ENCODE peak calls at places on chromosome 11, in seven cellular contexts. One of them, this sample, is unnamed.
A peak's percentile ranks its signal among the peaks of the same experiment; 100 is the strongest.

GRCh38 chr11:111307472-111308108 is 9.2 kb downstream of the POU2AF3 start:
- DNase-seq in IMR-90: no peak
- DNase-seq in neuronal stem cell: no peak
- DNase-seq in trophoblast cell: no peak
- DNase-seq in H9: no peak
- DNase-seq in mesenchymal stem cell: no peak
- DNase-seq in H1: no peak
- DNase-seq in this sample: no peak

GRCh38 chr11:57458410-57459111 is 1.8 kb upstream of the RTN4RL2 start:
- DNase-seq in IMR-90: peak; percentile 11
- DNase-seq in neuronal stem cell: no peak
- DNase-seq in trophoblast cell: no peak
- DNase-seq in H9: peak; percentile 65
- DNase-seq in mesenchymal stem cell: peak; percentile 38
- DNase-seq in H1: no peak
- DNase-seq in this sample: peak; percentile 57

GRCh38 chr11:87972133-87972532 is 203.1 kb downstream of the RAB38 start:
- DNase-seq in IMR-90: no peak
- DNase-seq in neuronal stem cell: no peak
- DNase-seq in trophoblast cell: no peak
- DNase-seq in H9: no peak
- DNase-seq in mesenchymal stem cell: no peak
- DNase-seq in H1: no peak
- DNase-seq in this sample: no peak

GRCh38 chr11:36312593-36312990 is 16.5 kb downstream of the PRR5L start:
- DNase-seq in IMR-90: peak; percentile 86
- DNase-seq in neuronal stem cell: no peak
- DNase-seq in trophoblast cell: no peak
- DNase-seq in H9: no peak
- DNase-seq in mesenchymal stem cell: peak; percentile 88
- DNase-seq in H1: no peak
- DNase-seq in this sample: no peak

GRCh38 chr11:64207247-64208085 is 945 bp downstream of the FERMT3 start:
- DNase-seq in IMR-90: peak; percentile 78
- DNase-seq in neuronal stem cell: no peak
- DNase-seq in trophoblast cell: no peak
- DNase-seq in H9: no peak
- DNase-seq in mesenchymal stem cell: peak; percentile 81
- DNase-seq in H1: no peak
- DNase-seq in this sample: peak; percentile 77

GRCh38 chr11:130178441-130178971 is 18.9 kb downstream of the ST14 start:
- DNase-seq in IMR-90: peak; percentile 10
- DNase-seq in neuronal stem cell: no peak
- DNase-seq in trophoblast cell: no peak
- DNase-seq in H9: no peak
- DNase-seq in mesenchymal stem cell: no peak
- DNase-seq in H1: no peak
- DNase-seq in this sample: no peak

GRCh38 chr11:662689-663274 is 25.7 kb downstream of the DRD4 start:
- DNase-seq in IMR-90: peak; percentile 47
- DNase-seq in neuronal stem cell: no peak
- DNase-seq in trophoblast cell: peak; percentile 48
- DNase-seq in H9: peak; percentile 76
- DNase-seq in mesenchymal stem cell: peak; percentile 58
- DNase-seq in H1: no peak
- DNase-seq in this sample: peak; percentile 54

GRCh38 chr11:124745835-124746620 is 6.0 kb downstream of the VSIG2 start:
- DNase-seq in IMR-90: no peak
- DNase-seq in neuronal stem cell: no peak
- DNase-seq in trophoblast cell: peak; percentile 52
- DNase-seq in H9: peak; percentile 64
- DNase-seq in mesenchymal stem cell: no peak
- DNase-seq in H1: no peak
- DNase-seq in this sample: no peak

GRCh38 chr11:126410649-126411048 is 55.2 kb downstream of the ST3GAL4 start:
- DNase-seq in IMR-90: peak; percentile 22
- DNase-seq in neuronal stem cell: no peak
- DNase-seq in trophoblast cell: no peak
- DNase-seq in H9: no peak
- DNase-seq in mesenchymal stem cell: no peak
- DNase-seq in H1: no peak
- DNase-seq in this sample: no peak

GRCh38 chr11:118434123-118434552 is 2.2 kb upstream of the KMT2A start:
- DNase-seq in IMR-90: peak; percentile 48
- DNase-seq in neuronal stem cell: no peak
- DNase-seq in trophoblast cell: no peak
- DNase-seq in H9: no peak
- DNase-seq in mesenchymal stem cell: no peak
- DNase-seq in H1: no peak
- DNase-seq in this sample: no peak

GRCh38 chr11:124841765-124842700 is 23.2 kb upstream of the ROBO3 start:
- DNase-seq in IMR-90: no peak
- DNase-seq in neuronal stem cell: no peak
- DNase-seq in trophoblast cell: no peak
- DNase-seq in H9: no peak
- DNase-seq in mesenchymal stem cell: no peak
- DNase-seq in H1: no peak
- DNase-seq in this sample: peak; percentile 36

GRCh38 chr11:128195057-128195751 is 392.2 kb downstream of the ETS1 start:
- DNase-seq in IMR-90: no peak
- DNase-seq in neuronal stem cell: no peak
- DNase-seq in trophoblast cell: no peak
- DNase-seq in H9: no peak
- DNase-seq in mesenchymal stem cell: peak; percentile 26
- DNase-seq in H1: no peak
- DNase-seq in this sample: no peak

GRCh38 chr11:35030716-35031213 is 108.2 kb upstream of the CD44 start:
- DNase-seq in IMR-90: peak; percentile 98
- DNase-seq in neuronal stem cell: no peak
- DNase-seq in trophoblast cell: peak; percentile 89
- DNase-seq in H9: no peak
- DNase-seq in mesenchymal stem cell: peak; percentile 99
- DNase-seq in H1: no peak
- DNase-seq in this sample: peak; percentile 78

GRCh38 chr11:132704796-132705375 is 827.4 kb downstream of the OPCML start:
- DNase-seq in IMR-90: no peak
- DNase-seq in neuronal stem cell: no peak
- DNase-seq in trophoblast cell: no peak
- DNase-seq in H9: no peak
- DNase-seq in mesenchymal stem cell: no peak
- DNase-seq in H1: no peak
- DNase-seq in this sample: no peak

GRCh38 chr11:83836883-83837654 is 550.9 kb upstream of the CCDC90B start:
- DNase-seq in IMR-90: peak; percentile 50
- DNase-seq in neuronal stem cell: peak; percentile 51
- DNase-seq in trophoblast cell: no peak
- DNase-seq in H9: peak; percentile 79
- DNase-seq in mesenchymal stem cell: peak; percentile 67
- DNase-seq in H1: peak; percentile 17
- DNase-seq in this sample: peak; percentile 83

GRCh38 chr11:34654491-34655334 is 33.8 kb downstream of the EHF start:
- DNase-seq in IMR-90: peak; percentile 66
- DNase-seq in neuronal stem cell: no peak
- DNase-seq in trophoblast cell: no peak
- DNase-seq in H9: peak; percentile 51
- DNase-seq in mesenchymal stem cell: peak; percentile 77
- DNase-seq in H1: no peak
- DNase-seq in this sample: peak; percentile 90

GRCh38 chr11:35600439-35600838 is 17.8 kb upstream of the FJX1 start:
- DNase-seq in IMR-90: no peak
- DNase-seq in neuronal stem cell: no peak
- DNase-seq in trophoblast cell: no peak
- DNase-seq in H9: no peak
- DNase-seq in mesenchymal stem cell: no peak
- DNase-seq in H1: no peak
- DNase-seq in this sample: no peak

GRCh38 chr11:36451045-36451444 is 59.0 kb downstream of the TRAF6 start:
- DNase-seq in IMR-90: no peak
- DNase-seq in neuronal stem cell: no peak
- DNase-seq in trophoblast cell: no peak
- DNase-seq in H9: no peak
- DNase-seq in mesenchymal stem cell: no peak
- DNase-seq in H1: no peak
- DNase-seq in this sample: no peak

GRCh38 chr11:128518493-128519207 is 68.7 kb downstream of the ETS1 start:
- DNase-seq in IMR-90: no peak
- DNase-seq in neuronal stem cell: no peak
- DNase-seq in trophoblast cell: no peak
- DNase-seq in H9: no peak
- DNase-seq in mesenchymal stem cell: peak; percentile 63
- DNase-seq in H1: no peak
- DNase-seq in this sample: no peak

DNA sequence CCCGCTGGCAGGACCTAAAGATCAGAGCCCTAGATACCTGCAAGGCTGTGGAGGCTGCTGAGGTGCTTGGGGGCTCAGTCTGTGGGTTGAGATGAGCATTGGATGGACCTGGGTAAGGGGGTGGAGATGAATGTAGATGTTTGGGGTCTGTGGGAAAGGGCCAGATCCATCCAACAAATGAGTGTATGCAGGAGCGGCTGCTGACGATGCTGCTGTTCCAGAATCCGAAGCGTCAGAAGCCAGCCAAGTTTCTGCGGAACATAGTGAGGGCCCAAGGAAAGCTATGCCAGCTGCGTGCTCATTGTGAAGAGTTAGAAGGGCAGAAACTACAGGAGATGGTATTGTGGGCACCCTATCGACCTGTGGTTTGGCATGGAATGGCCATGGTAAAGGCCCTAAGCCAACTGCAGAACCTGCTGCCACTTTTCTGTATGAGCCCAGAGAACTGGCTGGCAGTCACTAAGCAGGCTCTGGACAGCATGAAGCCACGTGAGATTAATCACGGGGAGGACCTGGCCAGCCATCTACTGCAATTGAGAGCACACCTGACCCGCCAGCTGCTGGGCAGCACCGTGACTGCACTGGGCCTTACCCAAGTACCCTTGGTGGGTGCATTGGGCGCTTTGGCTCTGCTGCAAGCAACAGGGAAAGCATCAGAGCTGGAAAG is 36.6 kb downstream of the RRP8 start:
- DNase-seq in IMR-90: no peak
- DNase-seq in neuronal stem cell: no peak
- DNase-seq in trophoblast cell: no peak
- DNase-seq in H9: no peak
- DNase-seq in mesenchymal stem cell: no peak
- DNase-seq in H1: no peak
- DNase-seq in this sample: no peak
- H2BK120ac ChIP-seq in IMR-90: no peak overlapping the region
- H2BK120ac ChIP-seq in neuronal stem cell: no peak overlapping the region
- H2BK120ac ChIP-seq in trophoblast cell: no peak overlapping the region
- H2BK120ac ChIP-seq in H9: no peak overlapping the region
- H2BK120ac ChIP-seq in mesenchymal stem cell: no peak overlapping the region
- H2BK120ac ChIP-seq in H1: no peak overlapping the region
- H2BK120ac ChIP-seq in this sample: no peak overlapping the region

DNA sequence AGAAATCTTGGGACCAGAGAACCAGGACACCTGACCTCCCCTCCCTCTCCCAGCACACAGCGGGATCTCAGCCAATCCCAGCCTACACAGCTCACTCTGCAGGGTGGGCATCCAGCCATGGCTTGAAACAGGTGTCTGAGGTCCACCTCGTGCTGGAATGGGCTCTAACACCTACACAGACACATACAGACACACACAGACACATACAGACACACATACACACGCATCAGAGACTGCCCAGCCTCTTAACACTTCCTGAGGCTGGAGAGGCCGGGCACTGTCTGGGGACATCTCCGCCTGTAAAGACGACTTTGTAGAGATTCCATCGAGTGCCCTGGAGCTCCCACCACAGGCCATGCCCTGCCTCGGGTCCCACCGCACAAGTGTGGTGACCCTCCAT is 36.7 kb downstream of the CAPN1 start:
- DNase-seq in IMR-90: no peak
- DNase-seq in neuronal stem cell: no peak
- DNase-seq in trophoblast cell: no peak
- DNase-seq in H9: no peak
- DNase-seq in mesenchymal stem cell: no peak
- DNase-seq in H1: no peak
- DNase-seq in this sample: no peak
- H2BK120ac ChIP-seq in IMR-90: no peak overlapping the region
- H2BK120ac ChIP-seq in neuronal stem cell: no peak overlapping the region
- H2BK120ac ChIP-seq in trophoblast cell: no peak overlapping the region
- H2BK120ac ChIP-seq in H9: no peak overlapping the region
- H2BK120ac ChIP-seq in mesenchymal stem cell: no peak overlapping the region
- H2BK120ac ChIP-seq in H1: no peak overlapping the region
- H2BK120ac ChIP-seq in this sample: no peak overlapping the region

GRCh38 chr11:8748317-8748716 is 65.7 kb downstream of the RPL27A start:
- DNase-seq in IMR-90: no peak
- DNase-seq in neuronal stem cell: no peak
- DNase-seq in trophoblast cell: no peak
- DNase-seq in H9: no peak
- DNase-seq in mesenchymal stem cell: no peak
- DNase-seq in H1: no peak
- DNase-seq in this sample: no peak
- H2BK120ac ChIP-seq in IMR-90: no peak overlapping the region
- H2BK120ac ChIP-seq in neuronal stem cell: no peak overlapping the region
- H2BK120ac ChIP-seq in trophoblast cell: no peak overlapping the region
- H2BK120ac ChIP-seq in H9: no peak overlapping the region
- H2BK120ac ChIP-seq in mesenchymal stem cell: no peak overlapping the region
- H2BK120ac ChIP-seq in H1: no peak overlapping the region
- H2BK120ac ChIP-seq in this sample: no peak overlapping the region

GRCh38 chr11:86551286-86551685 is 121.1 kb downstream of the ME3 start:
- DNase-seq in IMR-90: peak; percentile 95
- DNase-seq in neuronal stem cell: no peak
- DNase-seq in trophoblast cell: no peak
- DNase-seq in H9: no peak
- DNase-seq in mesenchymal stem cell: peak; percentile 89
- DNase-seq in H1: no peak
- DNase-seq in this sample: peak; percentile 18

GRCh38 chr11:86548278-86548917 is 124.0 kb downstream of the ME3 start:
- DNase-seq in IMR-90: peak; percentile 80
- DNase-seq in neuronal stem cell: no peak
- DNase-seq in trophoblast cell: no peak
- DNase-seq in H9: no peak
- DNase-seq in mesenchymal stem cell: peak; percentile 28
- DNase-seq in H1: no peak
- DNase-seq in this sample: no peak

GRCh38 chr11:86550757-86551156 is 121.7 kb downstream of the ME3 start:
- DNase-seq in IMR-90: no peak
- DNase-seq in neuronal stem cell: no peak
- DNase-seq in trophoblast cell: no peak
- DNase-seq in H9: no peak
- DNase-seq in mesenchymal stem cell: no peak
- DNase-seq in H1: no peak
- DNase-seq in this sample: no peak

GRCh38 chr11:86553322-86553721 is 119.1 kb downstream of the ME3 start:
- DNase-seq in IMR-90: no peak
- DNase-seq in neuronal stem cell: no peak
- DNase-seq in trophoblast cell: no peak
- DNase-seq in H9: no peak
- DNase-seq in mesenchymal stem cell: no peak
- DNase-seq in H1: no peak
- DNase-seq in this sample: no peak

DNA sequence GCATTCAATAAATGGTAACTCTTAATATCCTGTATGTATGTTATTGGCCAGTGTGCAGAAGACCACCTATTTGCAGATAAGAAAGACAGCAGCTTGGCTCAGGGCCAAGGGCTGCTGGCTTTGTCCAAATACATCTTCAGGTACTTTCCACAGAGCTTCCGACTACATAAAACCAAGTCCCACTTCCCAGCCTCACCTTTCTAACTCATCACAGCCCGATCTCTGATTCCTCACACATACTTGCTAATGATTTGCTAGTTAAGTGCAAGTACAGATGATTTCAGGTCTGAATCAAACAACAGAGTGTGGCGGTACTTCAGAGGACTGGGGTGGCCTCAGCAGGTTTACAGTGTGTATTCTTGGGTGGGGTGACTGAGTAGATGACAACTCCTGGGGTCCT is 120.7 kb downstream of the ME3 start:
- DNase-seq in IMR-90: no peak
- DNase-seq in neuronal stem cell: no peak
- DNase-seq in trophoblast cell: no peak
- DNase-seq in H9: no peak
- DNase-seq in mesenchymal stem cell: no peak
- DNase-seq in H1: no peak
- DNase-seq in this sample: no peak
- H2BK120ac ChIP-seq in IMR-90: peak overlapping the region; percentile 53
- H2BK120ac ChIP-seq in neuronal stem cell: no peak overlapping the region
- H2BK120ac ChIP-seq in trophoblast cell: no peak overlapping the region
- H2BK120ac ChIP-seq in H9: no peak overlapping the region
- H2BK120ac ChIP-seq in mesenchymal stem cell: no peak overlapping the region
- H2BK120ac ChIP-seq in H1: no peak overlapping the region
- H2BK120ac ChIP-seq in this sample: no peak overlapping the region